ENCODE peak calls at places on chromosomes 2 and 18, in seven cellular contexts. G is fibroblast of villous mesenchyme; L is foreskin fibroblast; W is GM12864; O is right lobe of liver; S is CD8-positive, alpha-beta T cell; C is A549. F is an unnamed sample.

GRCh38 chr18:77870894-77871293 is 621.2 kb downstream of the GALR1 start:
- DNase-seq in G (no peak), L (no peak), W (no peak), O (no peak), S (no peak), C (no peak), F (no peak)

GRCh38 chr2:44938287-44939073 is 3.0 kb upstream of the SIX3 start:
- DNase-seq in G (no peak), L (no peak), W (no peak), O (no peak), S (no peak), C (no peak), F (no peak)

GRCh38 chr2:189143930-189144329 is 35.6 kb downstream of the COL5A2 start:
- DNase-seq in G (peak; percentile 94), L (peak; percentile 81), W (no peak), O (no peak), S (no peak), C (no peak), F (peak; percentile 85)

GRCh38 chr2:42931818-42932195 is 139.4 kb upstream of the HAAO start:
- DNase-seq in G (no peak), L (no peak), W (no peak), O (no peak), S (no peak), C (no peak), F (no peak)

GRCh38 chr18:24492445-24492844 is 32.0 kb downstream of the HRH4 start:
- DNase-seq in G (no peak), L (no peak), W (no peak), O (no peak), S (no peak), C (no peak), F (no peak)

GRCh38 chr2:124024491-124025348 is at the start of gene CNTNAP5:
- DNase-seq in G (peak; percentile 4), L (no peak), W (no peak), O (peak; percentile 67), S (peak; percentile 11), C (no peak), F (peak; percentile 52)

GRCh38 chr18:32549248-32549842 is 78.7 kb upstream of the GAREM1 start:
- DNase-seq in G (peak; percentile 37), L (peak; percentile 9), W (no peak), O (peak; percentile 66), S (peak; percentile 23), C (peak; percentile 6), F (peak; percentile 67)

GRCh38 chr2:37026050-37026449 is 58.1 kb downstream of the HEATR5B start:
- DNase-seq in G (peak; percentile 4), L (no peak), W (no peak), O (no peak), S (no peak), C (no peak), F (peak; percentile 3)

GRCh38 chr2:159640176-159640575 is 23.8 kb upstream of the BAZ2B start:
- DNase-seq in G (peak; percentile 28), L (no peak), W (no peak), O (no peak), S (no peak), C (no peak), F (peak; percentile 33)

GRCh38 chr18:59540819-59541218 is 156.4 kb downstream of the CCBE1 start:
- DNase-seq in G (peak; percentile 54), L (no peak), W (no peak), O (no peak), S (no peak), C (no peak), F (peak; percentile 68)

DNA sequence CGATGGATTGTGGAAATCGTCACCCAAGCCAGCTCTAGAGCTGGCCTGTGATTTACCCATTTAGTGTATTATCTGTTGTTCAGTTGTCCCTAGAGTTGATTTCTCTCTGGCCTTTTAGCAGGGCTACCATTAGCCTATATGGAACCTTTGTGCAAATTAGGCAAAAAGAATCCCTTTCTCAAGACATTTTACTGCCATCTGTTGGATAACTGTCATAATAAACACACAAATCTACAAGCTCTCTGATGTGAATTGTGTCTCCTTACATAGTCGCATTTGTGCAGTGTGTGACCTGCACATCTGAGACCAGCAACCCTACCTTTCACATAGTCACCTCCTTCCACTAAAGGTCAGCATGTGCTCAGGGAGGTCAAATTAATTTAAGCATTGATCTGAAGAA is 34.0 kb downstream of the LOXHD1 start:
- DNase-seq in G (peak; percentile 6), L (peak; percentile 4), W (no peak), O (no peak), S (no peak), C (no peak), F (peak; percentile 24)
- TF ChIP-seq CTCF in G (no peak), L (no peak), W (no peak), O (no peak), S (no peak), C (peak; percentile 29), F (no peak)

GRCh38 chr2:78993518-78994148 is 31.9 kb upstream of the REG3G start:
- DNase-seq in G (no peak), L (no peak), W (no peak), O (no peak), S (no peak), C (no peak), F (no peak)

GRCh38 chr2:78994789-78995188 is 30.7 kb upstream of the REG3G start:
- DNase-seq in G (no peak), L (no peak), W (no peak), O (no peak), S (no peak), C (no peak), F (no peak)

GRCh38 chr2:78992807-78993517 is 32.5 kb upstream of the REG3G start:
- DNase-seq in G (no peak), L (no peak), W (no peak), O (no peak), S (no peak), C (no peak), F (no peak)

GRCh38 chr2:78992451-78992806 is 33.1 kb upstream of the REG3G start:
- DNase-seq in G (no peak), L (no peak), W (no peak), O (no peak), S (no peak), C (peak; percentile 11), F (peak; percentile 1)
- H3K4me3 ChIP-seq in G (no peak overlapping the region), L (no peak overlapping the region), W (no peak overlapping the region), O (no peak overlapping the region), S (no peak overlapping the region), C (no peak overlapping the region), F (no peak overlapping the region)

GRCh38 chr2:176117823-176118376 is 1.3 kb downstream of the HOXD10 start:
- DNase-seq in G (no peak), L (no peak), W (no peak), O (no peak), S (no peak), C (no peak), F (no peak)

GRCh38 chr2:176117162-176117822 is 714 bp downstream of the HOXD10 start:
- DNase-seq in G (peak; percentile 25), L (no peak), W (no peak), O (no peak), S (no peak), C (no peak), F (no peak)

GRCh38 chr2:176120369-176121307 is 1.9 kb upstream of the HOXD9 start:
- DNase-seq in G (peak; percentile 57), L (no peak), W (no peak), O (no peak), S (no peak), C (no peak), F (no peak)

GRCh38 chr2:176115883-176116813 is at the start of gene HOXD10:
- DNase-seq in G (peak; percentile 90), L (no peak), W (no peak), O (no peak), S (no peak), C (peak; percentile 37), F (no peak)

GRCh38 chr2:176118606-176119370 is 2.2 kb downstream of the HOXD10 start:
- DNase-seq in G (peak; percentile 88), L (no peak), W (no peak), O (no peak), S (no peak), C (peak; percentile 63), F (no peak)
- TF ChIP-seq CTCF in G (peak; percentile 64), L (peak; percentile 34), W (peak; percentile 56), O (peak; percentile 17), S (no peak), C (peak; percentile 75), F (peak; percentile 23)

DNA sequence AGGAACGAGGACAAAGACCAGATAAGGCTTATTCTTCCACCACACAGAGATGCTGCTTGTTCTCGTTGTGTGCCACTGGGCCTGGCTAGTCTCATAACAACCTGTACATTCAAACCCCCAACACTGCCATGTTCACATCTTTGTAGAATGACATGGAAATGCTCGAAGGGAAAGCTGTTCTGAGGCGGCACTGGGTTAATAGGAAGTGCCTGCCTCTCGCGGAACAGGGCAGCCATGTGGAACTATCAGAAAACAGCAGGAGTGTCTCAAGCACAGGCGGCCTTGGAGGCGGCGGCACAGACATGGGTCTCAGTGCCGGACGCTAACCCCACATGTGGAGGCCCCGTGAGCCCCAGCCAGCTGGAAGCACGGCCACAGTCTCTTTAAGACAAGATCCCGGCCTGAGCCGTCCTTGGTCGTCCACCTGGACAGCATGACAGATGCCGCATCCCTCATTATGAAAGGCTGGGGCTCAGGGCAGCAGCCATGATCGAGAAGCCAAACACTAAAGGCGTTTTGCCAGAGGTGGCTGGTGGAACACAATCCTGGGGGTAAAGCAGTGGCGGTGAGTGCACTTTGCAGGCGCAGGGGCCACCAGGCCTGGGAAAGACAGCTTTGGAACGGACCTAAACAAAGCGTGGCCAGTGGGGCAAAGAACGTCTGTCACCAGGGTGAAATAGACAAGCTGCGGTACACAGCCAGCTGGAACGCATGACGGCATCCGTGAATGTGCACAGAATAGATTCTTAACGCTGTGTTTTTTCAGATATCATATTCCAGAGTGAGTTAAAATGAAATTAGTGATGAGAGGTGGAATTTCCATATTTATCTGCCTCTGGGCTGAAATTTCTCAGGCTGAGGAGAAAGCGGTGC is 161.0 kb downstream of the HDAC4 start:
- DNase-seq in G (peak; percentile 36), L (no peak), W (no peak), O (peak; percentile 74), S (no peak), C (no peak), F (peak; percentile 36)
- H3K4me3 ChIP-seq in G (no peak overlapping the region), L (no peak overlapping the region), W (no peak overlapping the region), O (no peak overlapping the region), S (no peak overlapping the region), C (no peak overlapping the region), F (no peak overlapping the region)

F was measured in cardiac fibroblast.